ENCODE peak calls at places on chromosomes 16 and 17, in four cellular contexts. One of them, this sample, is unnamed. For H3K36me3 and H3K27me3, the result is how much of the 10 kb centered on the place peaks cover.

GRCh38 chr17:77354721-77355455 is 214.1 kb downstream of the SEC14L1 start:
- DNase-seq in esophagus squamous epithelium: no peak
- DNase-seq in tibial nerve: peak
- DNase-seq in ovary: peak
- DNase-seq in this sample: peak

GRCh38 chr17:78806451-78806850 is 24.4 kb upstream of the CYTH1 start:
- DNase-seq in tibial nerve: no peak
- DNase-seq in esophagus squamous epithelium: no peak
- DNase-seq in ovary: no peak
- DNase-seq in this sample: peak

GRCh38 chr17:13465678-13466077 is 136.1 kb downstream of the HS3ST3A1 start:
- DNase-seq in esophagus squamous epithelium: no peak
- DNase-seq in ovary: no peak
- DNase-seq in tibial nerve: no peak
- DNase-seq in this sample: no peak

GRCh38 chr16:13909872-13910303 is 10.1 kb upstream of the ERCC4 start:
- DNase-seq in tibial nerve: no peak
- DNase-seq in ovary: peak
- DNase-seq in esophagus squamous epithelium: no peak
- DNase-seq in this sample: peak

GRCh38 chr17:2954898-2955445 is 108.4 kb downstream of the OR1D5 start:
- DNase-seq in ovary: no peak
- DNase-seq in esophagus squamous epithelium: no peak
- DNase-seq in tibial nerve: no peak
- DNase-seq in this sample: no peak

GRCh38 chr17:77372444-77373297 is 231.9 kb downstream of the SEC14L1 start:
- DNase-seq in tibial nerve: peak
- DNase-seq in ovary: peak
- DNase-seq in esophagus squamous epithelium: no peak
- DNase-seq in this sample: peak

GRCh38 chr17:79623786-79624657 is 13.2 kb upstream of the RBFOX3 start:
- DNase-seq in ovary: peak
- DNase-seq in esophagus squamous epithelium: no peak
- DNase-seq in tibial nerve: no peak
- DNase-seq in this sample: peak

GRCh38 chr17:28712037-28712704 is 483 bp upstream of the PROCA1 start:
- DNase-seq in esophagus squamous epithelium: no peak
- DNase-seq in tibial nerve: peak
- DNase-seq in ovary: peak
- DNase-seq in this sample: peak

GRCh38 chr17:32111141-32111771 is 31.0 kb upstream of the RHOT1 start:
- DNase-seq in esophagus squamous epithelium: no peak
- DNase-seq in ovary: peak
- DNase-seq in tibial nerve: peak
- DNase-seq in this sample: peak

GRCh38 chr16:72995151-72995881 is 52.6 kb downstream of the ZFHX3 start:
- DNase-seq in ovary: no peak
- DNase-seq in tibial nerve: no peak
- DNase-seq in esophagus squamous epithelium: no peak
- DNase-seq in this sample: no peak

GRCh38 chr16:81610144-81610842 is 165.7 kb downstream of the CMIP start:
- DNase-seq in ovary: peak
- DNase-seq in tibial nerve: peak
- DNase-seq in esophagus squamous epithelium: no peak
- DNase-seq in this sample: peak

GRCh38 chr17:17836250-17836817 is 452 bp downstream of the SREBF1 start:
- DNase-seq in ovary: peak
- DNase-seq in esophagus squamous epithelium: peak
- DNase-seq in tibial nerve: peak
- DNase-seq in this sample: peak

GRCh38 chr16:31260136-31260931 is 559 bp downstream of the ITGAM start:
- DNase-seq in esophagus squamous epithelium: no peak
- DNase-seq in tibial nerve: no peak
- DNase-seq in ovary: no peak
- DNase-seq in this sample: peak
- H3K27ac ChIP-seq in esophagus squamous epithelium: no peak
- H3K27ac ChIP-seq in tibial nerve: no peak
- H3K27ac ChIP-seq in ovary: no peak
- H3K27ac ChIP-seq in this sample: no peak

GRCh38 chr16:89280546-89281188 is 63.2 kb downstream of the ZNF778 start:
- DNase-seq in ovary: no peak
- DNase-seq in tibial nerve: no peak
- DNase-seq in esophagus squamous epithelium: no peak
- DNase-seq in this sample: peak

GRCh38 chr16:89281189-89281577 is 63.7 kb downstream of the ZNF778 start:
- DNase-seq in tibial nerve: no peak
- DNase-seq in ovary: no peak
- DNase-seq in esophagus squamous epithelium: no peak
- DNase-seq in this sample: peak

GRCh38 chr16:89283449-89283848 is 65.9 kb downstream of the ZNF778 start:
- DNase-seq in tibial nerve: no peak
- DNase-seq in ovary: no peak
- DNase-seq in esophagus squamous epithelium: no peak
- DNase-seq in this sample: no peak

GRCh38 chr16:89281829-89282228 is 64.3 kb downstream of the ZNF778 start:
- DNase-seq in ovary: no peak
- DNase-seq in esophagus squamous epithelium: no peak
- DNase-seq in tibial nerve: no peak
- DNase-seq in this sample: no peak

DNA sequence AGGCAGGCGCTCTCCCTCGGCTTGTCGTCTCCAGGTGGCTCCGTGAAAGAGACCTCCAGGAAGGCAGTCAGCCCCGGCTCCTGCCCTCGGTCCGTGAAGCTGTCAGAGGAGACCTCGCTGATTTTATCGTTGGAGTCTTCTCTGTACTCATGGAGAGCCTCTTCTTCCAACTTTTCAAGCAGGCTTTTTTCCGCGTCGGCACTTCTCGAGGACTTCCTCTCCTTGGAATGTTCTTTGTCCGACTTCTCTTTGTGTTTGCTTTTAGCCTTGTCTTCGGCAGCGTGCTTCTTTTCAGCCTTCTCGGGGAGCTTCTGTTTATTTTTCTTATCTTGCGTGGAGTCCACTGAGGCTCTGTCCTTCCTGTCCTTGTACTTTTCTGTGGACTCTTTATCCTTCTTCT is 65.0 kb downstream of the ZNF778 start:
- DNase-seq in esophagus squamous epithelium: no peak
- DNase-seq in tibial nerve: no peak
- DNase-seq in ovary: no peak
- DNase-seq in this sample: no peak
- H3K36me3 ChIP-seq in esophagus squamous epithelium: half or more
- H3K36me3 ChIP-seq in tibial nerve: half or more
- H3K36me3 ChIP-seq in ovary: under half
- H3K36me3 ChIP-seq in this sample: under half

DNA sequence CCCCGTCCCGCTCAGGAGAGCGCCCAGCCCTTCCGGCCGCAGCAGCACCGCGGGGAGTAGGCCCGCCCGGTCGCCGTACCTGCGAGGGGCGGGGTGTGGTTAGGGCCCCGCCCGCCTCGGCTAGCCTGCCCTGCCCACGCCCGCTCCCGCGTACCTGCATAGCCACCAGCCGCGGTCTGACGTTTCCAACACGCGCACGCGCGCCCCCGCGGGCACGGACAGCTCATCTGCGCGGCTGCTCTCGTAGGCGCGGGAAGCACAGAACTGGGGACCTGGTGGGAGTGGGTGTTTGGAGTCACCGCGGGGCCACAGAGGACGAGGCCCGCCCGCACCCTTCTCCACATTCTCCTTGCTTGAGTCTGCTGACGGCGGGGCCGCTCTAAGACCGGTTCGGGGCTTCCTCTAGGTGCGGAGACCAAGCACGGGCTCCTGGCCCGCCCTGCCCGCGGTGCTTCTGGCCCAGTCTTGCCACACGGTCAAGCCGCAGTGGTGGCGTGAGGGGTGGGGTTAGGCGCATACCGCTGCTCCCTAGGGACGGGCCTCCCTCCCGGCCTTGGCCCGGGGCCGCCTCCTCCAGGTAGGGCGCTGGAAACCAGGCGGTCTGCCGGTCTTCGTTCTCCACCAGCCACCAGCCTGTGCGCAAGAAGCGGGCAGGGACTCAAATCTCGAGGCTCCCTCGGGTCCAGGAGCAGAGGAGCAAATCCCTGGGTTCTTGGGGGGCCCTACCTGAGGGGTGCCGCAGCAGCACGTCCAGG is 1.8 kb downstream of the NOXO1 start:
- DNase-seq in esophagus squamous epithelium: no peak
- DNase-seq in ovary: no peak
- DNase-seq in tibial nerve: no peak
- DNase-seq in this sample: no peak
- H3K27me3 ChIP-seq in esophagus squamous epithelium: under half
- H3K27me3 ChIP-seq in ovary: under half
- H3K27me3 ChIP-seq in tibial nerve: half or more
- H3K27me3 ChIP-seq in this sample: under half

DNA sequence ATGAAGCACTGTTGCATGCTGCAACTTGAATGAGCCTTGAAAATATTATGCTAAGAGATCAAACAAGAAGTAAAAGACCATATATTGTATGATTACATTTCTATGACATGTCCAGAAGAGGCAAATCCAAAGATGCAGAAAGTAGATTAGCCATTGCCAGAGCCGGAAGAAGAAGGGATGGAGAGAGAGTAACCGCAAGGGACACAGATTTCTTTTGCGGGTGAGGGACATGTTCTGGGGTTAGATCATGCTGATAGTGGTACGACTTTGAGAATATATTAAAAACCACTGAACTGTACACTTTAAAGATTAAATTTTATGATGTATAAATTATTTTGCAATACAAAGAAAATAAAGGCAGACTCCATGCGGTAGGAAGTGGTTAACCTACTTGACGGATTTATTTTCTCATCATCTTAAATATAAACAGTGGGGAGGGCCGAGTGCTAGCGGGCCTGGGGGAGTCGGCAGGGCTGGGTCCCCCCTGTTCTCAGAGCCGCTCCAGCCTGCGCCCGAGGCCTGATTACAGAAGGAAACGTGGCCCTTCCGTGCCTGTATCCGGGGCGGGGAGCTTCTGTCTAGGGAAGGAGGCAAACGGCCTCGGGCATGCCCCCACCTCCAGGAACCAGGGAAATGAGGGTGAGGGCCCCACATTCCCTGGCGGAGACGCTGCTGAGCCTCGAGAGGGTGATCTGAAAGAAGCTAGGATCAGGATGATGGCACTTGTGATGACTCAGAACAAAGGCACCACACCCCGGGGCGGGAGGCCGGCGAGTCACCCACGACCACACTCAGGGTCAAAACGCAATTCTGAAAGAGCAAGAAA is 48.0 kb downstream of the SHCBP1 start:
- DNase-seq in ovary: no peak
- DNase-seq in tibial nerve: no peak
- DNase-seq in esophagus squamous epithelium: no peak
- DNase-seq in this sample: no peak
- H3K27ac ChIP-seq in ovary: no peak
- H3K27ac ChIP-seq in tibial nerve: no peak
- H3K27ac ChIP-seq in esophagus squamous epithelium: no peak
- H3K27ac ChIP-seq in this sample: no peak

GRCh38 chr16:22335668-22336246 is 38.5 kb downstream of the POLR3E start:
- DNase-seq in tibial nerve: no peak
- DNase-seq in esophagus squamous epithelium: no peak
- DNase-seq in ovary: no peak
- DNase-seq in this sample: no peak

GRCh38 chr16:22333457-22333994 is 36.3 kb downstream of the POLR3E start:
- DNase-seq in tibial nerve: no peak
- DNase-seq in esophagus squamous epithelium: no peak
- DNase-seq in ovary: no peak
- DNase-seq in this sample: no peak

GRCh38 chr16:22336581-22336980 is 37.8 kb downstream of the CDR2 start:
- DNase-seq in ovary: no peak
- DNase-seq in tibial nerve: no peak
- DNase-seq in esophagus squamous epithelium: no peak
- DNase-seq in this sample: no peak

GRCh38 chr16:22337849-22338248 is 36.6 kb downstream of the CDR2 start:
- DNase-seq in esophagus squamous epithelium: no peak
- DNase-seq in ovary: no peak
- DNase-seq in tibial nerve: no peak
- DNase-seq in this sample: no peak

DNA sequence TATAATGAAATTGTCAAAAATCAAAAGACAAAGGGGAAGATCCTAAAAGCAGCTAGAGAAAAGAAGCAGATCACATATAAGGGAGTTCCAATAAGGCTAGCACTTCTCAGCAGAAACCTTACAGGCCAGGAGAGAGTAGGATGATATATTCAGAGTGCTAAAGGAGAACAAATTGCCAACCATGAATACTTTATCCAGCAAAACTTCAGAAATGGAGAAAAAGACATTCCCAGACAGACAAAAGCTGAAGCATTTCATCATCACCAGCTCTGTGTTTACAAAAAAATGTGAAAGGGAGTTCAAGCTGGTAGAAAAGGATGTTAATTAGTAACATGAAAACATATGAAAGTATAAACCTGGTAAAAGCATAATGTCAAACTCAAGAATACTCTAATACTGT is 37.4 kb downstream of the CDR2 start:
- DNase-seq in tibial nerve: no peak
- DNase-seq in ovary: no peak
- DNase-seq in esophagus squamous epithelium: no peak
- DNase-seq in this sample: no peak
- H3K36me3 ChIP-seq in tibial nerve: half or more
- H3K36me3 ChIP-seq in ovary: under half
- H3K36me3 ChIP-seq in esophagus squamous epithelium: under half
- H3K36me3 ChIP-seq in this sample: under half

GRCh38 chr17:36945959-36946725 is 2.6 kb upstream of the AATF start:
- DNase-seq in esophagus squamous epithelium: no peak
- DNase-seq in ovary: no peak
- DNase-seq in tibial nerve: no peak
- DNase-seq in this sample: no peak

GRCh38 chr17:36942631-36943125 is 5.4 kb downstream of the LHX1 start:
- DNase-seq in ovary: no peak
- DNase-seq in esophagus squamous epithelium: no peak
- DNase-seq in tibial nerve: no peak
- DNase-seq in this sample: peak

GRCh38 chr17:36945160-36945559 is 3.6 kb upstream of the AATF start:
- DNase-seq in tibial nerve: no peak
- DNase-seq in ovary: no peak
- DNase-seq in esophagus squamous epithelium: no peak
- DNase-seq in this sample: no peak

GRCh38 chr17:36943250-36944220 is 5.2 kb upstream of the AATF start:
- DNase-seq in esophagus squamous epithelium: no peak
- DNase-seq in ovary: no peak
- DNase-seq in tibial nerve: no peak
- DNase-seq in this sample: no peak

GRCh38 chr17:36944488-36945040 is 4.2 kb upstream of the AATF start:
- DNase-seq in ovary: no peak
- DNase-seq in esophagus squamous epithelium: no peak
- DNase-seq in tibial nerve: no peak
- DNase-seq in this sample: no peak
- H3K27me3 ChIP-seq in ovary: under half
- H3K27me3 ChIP-seq in esophagus squamous epithelium: half or more
- H3K27me3 ChIP-seq in tibial nerve: half or more
- H3K27me3 ChIP-seq in this sample: under half

GRCh38 chr17:44346064-44346844 is 1.2 kb downstream of the GRN start:
- DNase-seq in tibial nerve: no peak
- DNase-seq in esophagus squamous epithelium: no peak
- DNase-seq in ovary: no peak
- DNase-seq in this sample: no peak
- H3K27ac ChIP-seq in tibial nerve: no peak
- H3K27ac ChIP-seq in esophagus squamous epithelium: peak
- H3K27ac ChIP-seq in ovary: no peak
- H3K27ac ChIP-seq in this sample: no peak

GRCh38 chr16:58042886-58043515 is 17.4 kb downstream of the MMP15 start:
- DNase-seq in esophagus squamous epithelium: no peak
- DNase-seq in tibial nerve: no peak
- DNase-seq in ovary: no peak
- DNase-seq in this sample: no peak
- H3K36me3 ChIP-seq in esophagus squamous epithelium: under half
- H3K36me3 ChIP-seq in tibial nerve: half or more
- H3K36me3 ChIP-seq in ovary: under half
- H3K36me3 ChIP-seq in this sample: under half